ENCODE peak calls at places on chromosomes 2 and 18, in ten cellular contexts. J, C, R, V, T, I, P, X, L and H are unnamed samples.

GRCh38 chr2:147760984-147761383 is 83.8 kb upstream of the ACVR2A start:
- DNase-seq in C (no peak), X (no peak), V (no peak), R (no peak), P (no peak), J (no peak), L (no peak), I (no peak), T (no peak), H (no peak)

GRCh38 chr2:78465707-78466106 is 559.8 kb upstream of the REG3G start:
- DNase-seq in I (no peak), R (no peak), J (no peak), C (no peak), L (no peak), T (no peak), P (no peak), V (no peak), X (no peak), H (no peak)

GRCh38 chr2:139963863-139964355 is 1183.7 kb upstream of the NXPH2 start:
- DNase-seq in R (no peak), V (no peak), P (no peak), T (no peak), L (no peak), X (no peak), J (no peak), C (no peak), I (no peak), H (no peak)

GRCh38 chr2:151619337-151619989 is 114.8 kb downstream of the NEB start:
- DNase-seq in R (no peak), L (no peak), V (no peak), P (no peak), I (no peak), C (no peak), T (peak; percentile 62), J (no peak), X (no peak), H (peak; percentile 67)

GRCh38 chr2:46983065-46983801 is 67.6 kb upstream of the MCFD2 start:
- DNase-seq in P (no peak), C (peak; percentile 82), I (peak; percentile 63), J (no peak), V (no peak), X (no peak), T (peak; percentile 71), R (peak; percentile 59), L (no peak), H (peak; percentile 68)

GRCh38 chr2:147649963-147650362 is 194.9 kb upstream of the ACVR2A start:
- DNase-seq in C (no peak), J (no peak), L (no peak), I (no peak), V (no peak), T (no peak), R (no peak), X (no peak), P (no peak), H (no peak)

GRCh38 chr2:231970461-231970860 is 8.9 kb downstream of the DIS3L2 start:
- DNase-seq in R (no peak), P (no peak), V (no peak), X (no peak), C (no peak), T (no peak), I (no peak), L (no peak), J (no peak), H (no peak)

GRCh38 chr2:98846041-98846440 is 90.0 kb downstream of the CRACDL start:
- DNase-seq in R (no peak), X (no peak), I (no peak), C (no peak), P (no peak), T (no peak), V (no peak), L (no peak), J (no peak), H (peak; percentile 43)

GRCh38 chr2:116737951-116738350 is 1076.5 kb upstream of the DDX18 start:
- DNase-seq in T (no peak), P (no peak), L (no peak), J (no peak), I (no peak), R (no peak), V (no peak), C (no peak), X (no peak), H (no peak)

GRCh38 chr2:197889041-197889440 is 84.6 kb downstream of the PLCL1 start:
- DNase-seq in R (peak; percentile 44), L (no peak), I (no peak), P (no peak), T (peak; percentile 56), X (no peak), C (no peak), J (no peak), V (no peak), H (peak; percentile 61)

GRCh38 chr2:148614332-148615049 is 30.1 kb upstream of the EPC2 start:
- DNase-seq in P (no peak), J (no peak), T (peak; percentile 45), I (no peak), X (no peak), C (no peak), L (no peak), R (peak; percentile 54), V (no peak), H (peak; percentile 64)

GRCh38 chr18:34509879-34510586 is 200.1 kb upstream of the DTNA start:
- DNase-seq in J (no peak), V (no peak), C (no peak), I (no peak), X (no peak), L (no peak), P (no peak), T (no peak), R (no peak), H (no peak)

GRCh38 chr2:37377187-37377532 is 32.7 kb downstream of the QPCT start:
- DNase-seq in R (peak; percentile 70), J (no peak), T (peak; percentile 66), I (no peak), V (no peak), L (no peak), C (no peak), P (no peak), X (no peak), H (no peak)

GRCh38 chr2:151237422-151238012 is 24.1 kb downstream of the RBM43 start:
- DNase-seq in L (no peak), J (no peak), I (peak; percentile 11), R (no peak), V (no peak), T (no peak), X (no peak), C (no peak), P (no peak), H (peak; percentile 13)

GRCh38 chr2:180656455-180656847 is 324.0 kb upstream of the UBE2E3 start:
- DNase-seq in V (no peak), J (no peak), X (no peak), L (no peak), R (peak; percentile 78), C (no peak), P (no peak), T (peak; percentile 30), I (no peak), H (peak; percentile 18)

GRCh38 chr2:204967199-204967995 is 422.1 kb downstream of the PARD3B start:
- DNase-seq in I (peak; percentile 23), T (no peak), L (no peak), R (no peak), C (peak; percentile 47), V (no peak), J (no peak), P (peak; percentile 43), X (peak; percentile 14), H (no peak)

GRCh38 chr2:201344663-201345366 is 12.3 kb downstream of the FLACC1 start:
- DNase-seq in P (no peak), T (no peak), L (no peak), I (no peak), V (no peak), C (no peak), X (no peak), R (no peak), J (no peak), H (no peak)

GRCh38 chr2:144201868-144202468 is 318.0 kb downstream of the ZEB2 start:
- DNase-seq in V (no peak), I (no peak), J (no peak), X (no peak), C (no peak), L (no peak), T (peak; percentile 18), R (peak; percentile 69), P (no peak), H (peak; percentile 46)

GRCh38 chr2:29847901-29848300 is 73.5 kb downstream of the ALK start:
- DNase-seq in C (no peak), R (no peak), I (no peak), T (no peak), X (no peak), L (no peak), V (no peak), J (no peak), P (no peak), H (no peak)

GRCh38 chr18:65235966-65236634 is 514.7 kb upstream of the CDH7 start:
- DNase-seq in C (no peak), V (peak; percentile 92), T (no peak), P (no peak), J (no peak), X (peak; percentile 77), L (peak; percentile 20), I (peak; percentile 7), R (no peak), H (no peak)

GRCh38 chr2:239021224-239021623 is 173.3 kb downstream of the TWIST2 start:
- DNase-seq in X (no peak), V (no peak), R (no peak), L (no peak), I (no peak), C (no peak), J (no peak), T (no peak), P (no peak), H (no peak)